ENCODE peak calls at places on chromosomes 16 and 17, in eight cellular contexts. J, E, S, M, W, C, X and F are unnamed samples.

GRCh38 chr16:83212301-83212841 is 585.6 kb downstream of the CDH13 start:
- DNase-seq in J (no peak), E (no peak), S (no peak), M (no peak), W (no peak), C (no peak), X (no peak), F (no peak)

GRCh38 chr17:45854209-45854608 is 9.5 kb downstream of the SPPL2C start:
- DNase-seq in J (no peak), E (no peak), S (no peak), M (no peak), W (no peak), C (no peak), X (no peak), F (no peak)

GRCh38 chr17:30226878-30227277 is 8.6 kb downstream of the SLC6A4 start:
- DNase-seq in J (no peak), E (peak), S (no peak), M (no peak), W (peak), C (no peak), X (no peak), F (no peak)

GRCh38 chr17:14940112-14940945 is 324.8 kb downstream of the PMP22 start:
- DNase-seq in J (no peak), E (no peak), S (no peak), M (no peak), W (no peak), C (no peak), X (no peak), F (no peak)

GRCh38 chr16:25580071-25580470 is 111.7 kb upstream of the HS3ST4 start:
- DNase-seq in J (no peak), E (no peak), S (no peak), M (no peak), W (no peak), C (no peak), X (no peak), F (no peak)

GRCh38 chr16:2471653-2472487 is 773 bp downstream of the NTN3 start:
- DNase-seq in J (no peak), E (no peak), S (no peak), M (no peak), W (no peak), C (no peak), X (peak), F (no peak)

GRCh38 chr17:75994802-75995350 is 5.8 kb upstream of the CDK3 start:
- DNase-seq in J (no peak), E (no peak), S (no peak), M (no peak), W (no peak), C (no peak), X (no peak), F (no peak)

GRCh38 chr16:11783319-11784047 is 13.6 kb downstream of the ZC3H7A start:
- DNase-seq in J (peak), E (peak), S (no peak), M (peak), W (no peak), C (peak), X (no peak), F (peak)

GRCh38 chr17:42673885-42674754 is 2.7 kb downstream of the PLEKHH3 start:
- DNase-seq in J (peak), E (peak), S (no peak), M (peak), W (peak), C (no peak), X (peak), F (peak)

GRCh38 chr16:49605536-49606241 is 232.1 kb downstream of the C16orf78 start:
- DNase-seq in J (no peak), E (no peak), S (no peak), M (no peak), W (no peak), C (no peak), X (no peak), F (no peak)

GRCh38 chr16:85613609-85614337 is 651 bp downstream of the GSE1 start:
- DNase-seq in J (peak), E (no peak), S (no peak), M (no peak), W (peak), C (peak), X (peak), F (peak)

GRCh38 chr16:84105286-84105815 is 11.4 kb downstream of the MBTPS1 start:
- DNase-seq in J (no peak), E (no peak), S (no peak), M (no peak), W (no peak), C (no peak), X (no peak), F (no peak)

GRCh38 chr17:76246080-76247066 is 6.1 kb upstream of the RNF157 start:
- DNase-seq in J (no peak), E (no peak), S (no peak), M (peak), W (peak), C (no peak), X (no peak), F (peak)

GRCh38 chr17:42845918-42846593 is 1.7 kb downstream of the AOC2 start:
- DNase-seq in J (no peak), E (peak), S (no peak), M (no peak), W (no peak), C (no peak), X (no peak), F (no peak)

GRCh38 chr17:32518856-32519768 is 32.3 kb downstream of the CDK5R1 start:
- DNase-seq in J (peak), E (peak), S (peak), M (no peak), W (peak), C (peak), X (peak), F (peak)

GRCh38 chr16:75244225-75244792 is 7.1 kb downstream of the BCAR1 start:
- DNase-seq in J (peak), E (no peak), S (no peak), M (peak), W (peak), C (peak), X (no peak), F (no peak)

GRCh38 chr16:81179219-81179618 is 59.3 kb upstream of the BCO1 start:
- DNase-seq in J (no peak), E (no peak), S (no peak), M (no peak), W (no peak), C (no peak), X (no peak), F (no peak)

GRCh38 chr17:6789146-6789545 is 13.1 kb downstream of the FBXO39 start:
- DNase-seq in J (no peak), E (peak), S (no peak), M (no peak), W (no peak), C (no peak), X (no peak), F (no peak)

GRCh38 chr17:76239538-76240274 is 587 bp downstream of the RNF157 start:
- DNase-seq in J (no peak), E (no peak), S (no peak), M (no peak), W (no peak), C (no peak), X (peak), F (no peak)

GRCh38 chr16:71460246-71460645 is 1.8 kb downstream of the ZNF23 start:
- DNase-seq in J (peak), E (peak), S (no peak), M (peak), W (no peak), C (no peak), X (no peak), F (no peak)

GRCh38 chr17:44220211-44221071 is 966 bp upstream of the UBTF start:
- DNase-seq in J (peak), E (peak), S (no peak), M (peak), W (peak), C (peak), X (peak), F (peak)
- H2AFZ ChIP-seq in J (no peak), E (no peak), S (no peak), M (peak), W (peak), C (peak), X (no peak), F (peak)

GRCh38 chr16:27189335-27189972 is 13.9 kb upstream of the KDM8 start:
- DNase-seq in J (no peak), E (no peak), S (no peak), M (no peak), W (no peak), C (peak), X (peak), F (no peak)
- H2AFZ ChIP-seq in J (no peak), E (peak), S (no peak), M (peak), W (no peak), C (no peak), X (no peak), F (no peak)

GRCh38 chr16:56607675-56608042 is 725 bp upstream of the MT2A start:
- DNase-seq in J (no peak), E (no peak), S (no peak), M (no peak), W (no peak), C (no peak), X (no peak), F (no peak)
- H2AFZ ChIP-seq in J (no peak), E (no peak), S (no peak), M (peak), W (no peak), C (no peak), X (no peak), F (peak)

GRCh38 chr17:61206922-61207321 is 192.7 kb upstream of the TBX2 start:
- DNase-seq in J (no peak), E (no peak), S (no peak), M (no peak), W (no peak), C (no peak), X (no peak), F (no peak)

GRCh38 chr17:61205931-61206330 is 193.7 kb upstream of the TBX2 start:
- DNase-seq in J (peak), E (no peak), S (no peak), M (peak), W (no peak), C (no peak), X (no peak), F (no peak)

GRCh38 chr17:61209099-61209439 is 190.6 kb upstream of the TBX2 start:
- DNase-seq in J (no peak), E (no peak), S (no peak), M (no peak), W (no peak), C (no peak), X (no peak), F (no peak)

GRCh38 chr17:61209524-61209923 is 190.1 kb upstream of the TBX2 start:
- DNase-seq in J (peak), E (no peak), S (no peak), M (no peak), W (no peak), C (no peak), X (no peak), F (no peak)

DNA sequence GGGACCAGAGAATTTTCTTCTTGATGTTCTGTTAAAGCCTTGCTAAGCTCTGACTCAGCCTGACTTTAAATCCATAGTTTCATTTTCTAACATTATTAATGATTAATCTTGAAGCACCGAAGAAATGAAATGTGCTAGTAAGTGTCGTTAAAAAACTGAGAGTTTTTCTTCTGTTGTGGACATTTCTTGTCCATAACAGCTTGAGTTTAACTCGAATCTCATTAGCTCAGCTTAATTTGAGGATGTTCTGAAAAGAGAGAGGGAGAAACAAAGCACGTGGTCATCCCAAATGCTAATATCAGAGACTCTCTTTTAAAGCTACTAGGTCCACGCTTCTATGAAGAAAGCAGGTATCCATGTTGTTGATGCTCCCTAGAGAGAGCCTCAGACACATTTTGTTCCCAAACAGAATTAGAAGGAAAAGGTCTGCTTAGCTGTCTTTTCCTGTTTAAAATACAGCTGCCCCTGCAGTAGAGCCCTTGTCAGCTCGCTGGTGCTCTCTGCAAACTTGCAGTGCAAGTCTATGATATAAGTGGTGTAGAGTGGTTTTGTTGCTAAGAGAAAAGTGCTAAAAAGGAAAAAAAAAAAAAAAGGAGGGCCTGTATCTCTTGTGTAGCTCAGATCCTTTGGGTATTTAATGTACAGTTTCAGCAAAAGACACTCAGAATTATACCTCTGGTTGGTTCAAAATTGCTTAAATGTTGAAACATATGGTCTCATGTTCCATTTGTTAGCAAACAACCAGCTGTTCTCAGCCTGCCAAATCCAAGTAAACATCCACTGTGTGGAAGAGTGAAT is 191.1 kb upstream of the TBX2 start:
- DNase-seq in J (no peak), E (no peak), S (no peak), M (peak), W (peak), C (no peak), X (no peak), F (no peak)
- H2AFZ ChIP-seq in J (peak), E (no peak), S (no peak), M (no peak), W (peak), C (no peak), X (no peak), F (no peak)

GRCh38 chr17:18129041-18129502 is 20.5 kb downstream of the MYO15A start:
- DNase-seq in J (peak), E (peak), S (no peak), M (peak), W (no peak), C (peak), X (no peak), F (no peak)
- H2AFZ ChIP-seq in J (no peak), E (peak), S (no peak), M (peak), W (no peak), C (no peak), X (no peak), F (no peak)

DNA sequence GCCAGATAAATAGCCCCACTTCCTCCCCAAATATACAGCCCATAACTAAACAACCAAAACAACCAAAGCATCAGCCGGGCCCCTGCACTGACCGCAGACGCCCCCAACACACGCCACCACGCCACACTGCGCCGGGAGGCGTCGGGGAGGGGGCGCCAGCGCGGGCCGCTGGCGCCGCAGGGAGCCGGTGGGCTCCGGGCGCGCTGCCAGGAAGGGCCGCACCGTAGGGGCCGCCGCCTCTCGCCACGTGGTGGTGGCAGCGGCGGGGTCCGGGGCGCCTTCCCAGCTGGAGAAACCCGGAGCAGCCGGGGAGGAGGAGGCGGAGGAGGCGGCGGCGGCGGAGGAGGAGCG is 319 bp upstream of the TBKBP1 start:
- DNase-seq in J (no peak), E (no peak), S (no peak), M (no peak), W (no peak), C (no peak), X (no peak), F (no peak)
- H2AFZ ChIP-seq in J (no peak), E (peak), S (no peak), M (peak), W (peak), C (peak), X (peak), F (peak)